ENCODE peak calls at places on chromosome 10, in eight cellular contexts. T, U, X, Z, V, H, A and P are unnamed samples.

GRCh38 chr10:25506821-25507335 is 332.1 kb downstream of the GPR158 start:
- DNase-seq in V (no peak), X (no peak), Z (no peak), H (no peak), U (no peak), T (no peak), A (no peak), P (no peak)

GRCh38 chr10:77159538-77160110 is 478.0 kb downstream of the KCNMA1 start:
- DNase-seq in V (peak), T (no peak), H (no peak), A (peak), U (no peak), Z (no peak), X (peak), P (no peak)

GRCh38 chr10:86267286-86268195 is 99.1 kb downstream of the GRID1 start:
- DNase-seq in T (peak), H (no peak), Z (no peak), A (no peak), U (no peak), X (no peak), V (no peak), P (no peak)

GRCh38 chr10:133260895-133261725 is 15.6 kb downstream of the ADAM8 start:
- DNase-seq in T (peak), V (no peak), Z (peak), X (no peak), U (peak), H (peak), A (no peak), P (peak)

GRCh38 chr10:69807122-69807521 is 5.4 kb downstream of the COL13A1 start:
- DNase-seq in H (no peak), Z (peak), U (no peak), X (peak), T (no peak), A (peak), V (peak), P (no peak)

GRCh38 chr10:128035557-128035973 is 90.7 kb downstream of the MKI67 start:
- DNase-seq in Z (peak), U (peak), V (peak), H (peak), X (no peak), T (no peak), A (no peak), P (peak)

GRCh38 chr10:86364551-86365345 is 1.8 kb downstream of the GRID1 start:
- DNase-seq in T (peak), U (no peak), X (no peak), H (peak), Z (no peak), A (no peak), V (no peak), P (no peak)

GRCh38 chr10:122445904-122446303 is 8.5 kb upstream of the ARMS2 start:
- DNase-seq in Z (no peak), U (no peak), T (no peak), A (no peak), H (no peak), X (no peak), V (no peak), P (no peak)

GRCh38 chr10:31975157-31975765 is 46.6 kb upstream of the ARHGAP12 start:
- DNase-seq in A (no peak), V (no peak), H (no peak), X (no peak), Z (no peak), T (no peak), U (no peak), P (no peak)

GRCh38 chr10:100509241-100509640 is 10.4 kb downstream of the SEC31B start:
- DNase-seq in Z (no peak), V (no peak), A (no peak), U (no peak), X (no peak), H (no peak), T (no peak), P (no peak)

GRCh38 chr10:26821699-26822542 is 38.8 kb downstream of the ABI1 start:
- DNase-seq in V (no peak), T (no peak), H (no peak), U (no peak), A (peak), Z (no peak), X (no peak), P (no peak)

GRCh38 chr10:61904711-61905445 is 3.4 kb downstream of the ARID5B start:
- DNase-seq in X (peak), V (peak), U (peak), A (peak), T (no peak), Z (peak), H (no peak), P (peak)

GRCh38 chr10:70355234-70356021 is 27.0 kb downstream of the LRRC20 start:
- DNase-seq in A (no peak), U (no peak), V (no peak), H (no peak), X (no peak), T (no peak), Z (no peak), P (no peak)

GRCh38 chr10:4470231-4470840 is 355.7 kb upstream of the AKR1E2 start:
- DNase-seq in H (no peak), V (peak), Z (peak), X (peak), A (peak), T (no peak), U (no peak), P (no peak)

GRCh38 chr10:11612004-11613001 is 853 bp upstream of the USP6NL start:
- DNase-seq in X (no peak), Z (no peak), U (no peak), V (peak), H (no peak), A (no peak), T (no peak), P (peak)

GRCh38 chr10:28810062-28810870 is 132.9 kb downstream of the BAMBI start:
- DNase-seq in H (no peak), V (no peak), Z (no peak), X (peak), A (no peak), U (no peak), T (no peak), P (no peak)

GRCh38 chr10:77328272-77328816 is 309.3 kb downstream of the KCNMA1 start:
- DNase-seq in V (peak), A (no peak), Z (peak), H (peak), U (peak), X (peak), T (no peak), P (peak)

GRCh38 chr10:6097063-6097462 is 8.2 kb downstream of the RBM17 start:
- DNase-seq in H (no peak), X (no peak), U (no peak), A (no peak), Z (no peak), V (no peak), T (no peak), P (no peak)

GRCh38 chr10:89861584-89862287 is 160.3 kb downstream of the KIF20B start:
- DNase-seq in A (peak), V (peak), H (no peak), T (no peak), X (peak), U (no peak), Z (no peak), P (no peak)

GRCh38 chr10:79052311-79053080 is 16.3 kb upstream of the ZMIZ1 start:
- DNase-seq in X (no peak), T (peak), A (peak), Z (peak), H (no peak), U (peak), V (no peak), P (no peak)
- TF ChIP-seq CTCF in X (peak), T (no peak), A (peak), Z (no peak), H (peak), U (peak), V (peak), P (peak)

GRCh38 chr10:60376221-60376620 is 13.5 kb downstream of the ANK3 start:
- DNase-seq in X (no peak), H (no peak), V (no peak), U (no peak), Z (no peak), T (no peak), A (no peak), P (no peak)

GRCh38 chr10:60376953-60377352 is 12.7 kb downstream of the ANK3 start:
- DNase-seq in A (no peak), H (no peak), U (no peak), X (no peak), V (no peak), Z (no peak), T (no peak), P (no peak)

GRCh38 chr10:60377955-60378354 is 11.7 kb downstream of the ANK3 start:
- DNase-seq in Z (no peak), V (peak), X (peak), A (peak), T (no peak), U (no peak), H (no peak), P (no peak)

GRCh38 chr10:60372436-60372835 is 17.2 kb downstream of the ANK3 start:
- DNase-seq in V (no peak), U (no peak), Z (no peak), H (no peak), A (no peak), T (no peak), X (no peak), P (no peak)

DNA sequence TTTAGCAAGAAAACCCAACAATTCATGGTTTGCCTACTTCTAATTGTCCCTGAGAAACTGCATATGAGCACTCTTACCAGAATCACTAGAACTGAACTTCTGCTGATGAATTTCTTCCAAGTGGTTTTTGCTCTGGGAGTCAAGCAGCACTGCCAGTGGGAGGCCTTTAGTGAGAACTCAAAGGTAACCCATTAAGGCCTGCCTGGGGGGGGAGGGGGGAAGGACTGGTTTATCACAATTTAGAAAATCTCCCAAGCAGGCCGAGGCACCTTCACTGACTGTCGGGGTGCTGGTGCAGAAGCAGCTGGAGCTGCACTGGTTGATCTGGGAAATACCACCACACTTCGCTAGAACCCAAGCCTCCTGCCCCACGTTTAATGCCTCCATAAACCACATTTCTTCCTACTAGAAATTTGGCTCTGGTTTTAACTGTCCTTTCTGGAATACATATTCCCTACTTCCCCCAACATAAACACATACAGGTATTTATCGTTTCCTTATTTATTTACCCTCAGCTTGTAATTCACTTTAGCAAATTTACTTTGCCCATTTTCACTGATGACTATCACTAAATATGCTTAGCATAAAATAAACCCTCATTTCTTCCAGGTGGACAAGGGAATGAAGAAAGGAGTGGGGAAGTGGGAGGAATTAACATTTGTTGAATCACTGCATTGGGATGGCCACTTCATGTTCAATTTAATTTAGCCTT is 14.2 kb downstream of the ANK3 start:
- DNase-seq in T (no peak), A (no peak), Z (no peak), X (no peak), U (no peak), H (no peak), V (no peak), P (no peak)
- TF ChIP-seq CTCF in T (no peak), A (no peak), Z (no peak), X (no peak), U (no peak), H (no peak), V (no peak), P (no peak)

GRCh38 chr10:124168581-124168980 is 75.2 kb upstream of the CHST15 start:
- DNase-seq in X (no peak), H (no peak), Z (no peak), T (no peak), U (no peak), A (no peak), V (no peak), P (no peak)
- TF ChIP-seq CTCF in X (no peak), H (no peak), Z (no peak), T (no peak), U (no peak), A (no peak), V (no peak), P (no peak)

GRCh38 chr10:92517034-92517655 is 56.7 kb downstream of the IDE start:
- DNase-seq in U (peak), T (no peak), Z (peak), V (peak), H (peak), A (peak), X (peak), P (peak)
- TF ChIP-seq CTCF in U (peak), T (peak), Z (peak), V (peak), H (peak), A (peak), X (peak), P (peak)

DNA sequence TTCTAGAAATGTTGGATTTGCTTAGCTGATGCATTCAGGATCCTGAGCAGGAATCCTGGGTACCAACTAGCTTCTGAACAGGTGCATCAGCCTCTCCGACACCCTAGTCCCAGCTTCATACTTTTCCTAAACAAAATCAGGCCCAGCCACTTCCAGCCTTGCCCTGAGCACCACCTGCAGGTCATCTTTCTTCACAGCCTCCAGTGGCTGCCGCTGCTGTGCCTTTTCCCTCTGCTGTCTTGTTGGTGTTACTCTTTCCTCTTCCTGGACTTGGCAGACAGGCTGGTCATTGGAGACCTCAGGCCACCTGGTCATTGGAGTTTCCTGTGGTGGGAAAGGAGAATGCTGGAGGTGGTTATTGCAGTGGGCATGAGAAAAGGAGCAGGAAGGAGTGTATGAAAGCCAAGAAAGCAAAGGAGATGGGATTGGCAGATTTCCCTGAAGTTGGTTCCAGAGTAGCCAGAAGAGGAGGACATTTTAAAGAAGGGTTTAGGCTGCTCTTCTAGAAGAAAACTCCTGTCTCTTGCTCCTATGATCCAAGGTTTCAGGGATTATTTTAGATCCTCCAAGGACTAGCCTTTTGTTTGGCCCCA is 48.2 kb upstream of the NFKB2 start:
- DNase-seq in T (no peak), Z (peak), A (peak), X (peak), V (peak), U (peak), H (peak), P (no peak)
- TF ChIP-seq CTCF in T (peak), Z (peak), A (peak), X (peak), V (peak), U (peak), H (peak), P (no peak)

DNA sequence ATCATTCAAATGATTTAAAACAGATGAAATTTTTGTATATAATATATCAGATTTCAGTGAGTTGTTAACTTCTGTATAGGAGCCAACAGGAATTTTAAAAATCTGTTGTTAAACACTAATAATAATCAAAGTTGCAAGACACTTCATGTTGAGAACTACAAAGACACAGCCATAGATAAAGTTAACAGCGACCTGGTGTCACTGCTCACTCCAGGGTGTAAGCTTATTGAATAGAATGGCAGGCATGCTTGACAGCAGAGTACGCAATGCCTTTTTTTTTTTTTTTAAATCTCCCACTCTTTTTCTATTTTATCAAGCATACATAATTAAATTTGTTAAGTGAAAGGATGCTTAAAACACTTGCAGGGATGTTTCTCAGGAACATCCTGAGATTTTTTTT is 32.0 kb downstream of the PCDH15 start:
- DNase-seq in U (no peak), A (no peak), H (no peak), Z (no peak), X (no peak), V (no peak), T (no peak), P (no peak)
- TF ChIP-seq CTCF in U (no peak), A (no peak), H (no peak), Z (no peak), X (no peak), V (no peak), T (no peak), P (no peak)

GRCh38 chr10:113441220-113441619 is 111.6 kb upstream of the HABP2 start:
- DNase-seq in T (no peak), A (no peak), Z (no peak), V (no peak), H (no peak), X (no peak), U (no peak), P (no peak)
- TF ChIP-seq CTCF in T (no peak), A (no peak), Z (no peak), V (no peak), H (no peak), X (no peak), U (peak), P (no peak)

GRCh38 chr10:8437896-8438295 is 383.4 kb downstream of the GATA3 start:
- DNase-seq in V (no peak), T (no peak), X (no peak), U (no peak), Z (no peak), H (no peak), A (no peak), P (no peak)

GRCh38 chr10:8438603-8439002 is 384.1 kb downstream of the GATA3 start:
- DNase-seq in V (no peak), T (no peak), U (no peak), X (no peak), Z (no peak), A (no peak), H (no peak), P (no peak)

GRCh38 chr10:8431511-8431910 is 377.0 kb downstream of the GATA3 start:
- DNase-seq in X (no peak), Z (no peak), V (peak), H (no peak), T (no peak), A (peak), U (no peak), P (no peak)

GRCh38 chr10:8439040-8439439 is 384.6 kb downstream of the GATA3 start:
- DNase-seq in X (no peak), V (no peak), Z (no peak), T (no peak), A (no peak), U (no peak), H (no peak), P (no peak)

GRCh38 chr10:8435186-8436055 is 380.9 kb downstream of the GATA3 start:
- DNase-seq in V (no peak), A (peak), X (no peak), T (peak), Z (peak), U (no peak), H (no peak), P (no peak)
- TF ChIP-seq CTCF in V (no peak), A (no peak), X (no peak), T (no peak), Z (no peak), U (no peak), H (no peak), P (no peak)